ENCODE peak calls at places on chromosomes 2 and 18, in nine cellular contexts. V is effector CD4-positive, alpha-beta T cell; P is stimulated activated CD4-positive, alpha-beta T cell treated with anti-CD3 and anti-CD28 coated beads, TNF-alpha, amount 100 ng/mL, for 48 hours; L is EH; D is GM10248; K is ACHN; Y is D341Med; U is nephron progenitor cell; E is cardiac fibroblast. O is an unnamed sample.
A peak's percentile ranks its signal among the peaks of the same experiment; 100 is the strongest.

GRCh38 chr2:30147196-30147714 is 448 bp downstream of the YPEL5 start:
- DNase-seq in V (no peak), P (no peak), L (no peak), D (peak; percentile 34), K (no peak), Y (peak; percentile 58), U (peak; percentile 58), E (no peak), O (peak; percentile 6)

GRCh38 chr18:5490753-5491240 is 53.0 kb downstream of the EPB41L3 start:
- DNase-seq in V (no peak), P (no peak), L (no peak), D (no peak), K (no peak), Y (no peak), U (no peak), E (no peak), O (no peak)

GRCh38 chr2:119647440-119648169 is 31.4 kb upstream of the TMEM177 start:
- DNase-seq in V (no peak), P (no peak), L (no peak), D (peak; percentile 20), K (no peak), Y (no peak), U (no peak), E (peak; percentile 87), O (no peak)

GRCh38 chr2:27705851-27706622 is 42.3 kb downstream of the SLC4A1AP start:
- DNase-seq in V (no peak), P (no peak), L (peak; percentile 98), D (no peak), K (peak; percentile 86), Y (no peak), U (no peak), E (peak; percentile 99), O (peak; percentile 88)

GRCh38 chr18:54116541-54117257 is 107.8 kb downstream of the MBD2 start:
- DNase-seq in V (no peak), P (no peak), L (no peak), D (no peak), K (no peak), Y (no peak), U (no peak), E (no peak), O (no peak)

GRCh38 chr2:70087703-70088507 is 628 bp downstream of the PCBP1 start:
- DNase-seq in V (no peak), P (peak; percentile 54), L (peak; percentile 70), D (no peak), K (peak; percentile 59), Y (peak; percentile 47), U (peak; percentile 51), E (peak; percentile 63), O (no peak)

GRCh38 chr2:182650704-182651103 is 65.4 kb upstream of the DNAJC10 start:
- DNase-seq in V (no peak), P (no peak), L (peak; percentile 58), D (no peak), K (peak; percentile 63), Y (no peak), U (no peak), E (peak; percentile 80), O (peak; percentile 56)

GRCh38 chr2:229081411-229081810 is 189.7 kb downstream of the PID1 start:
- DNase-seq in V (no peak), P (no peak), L (peak; percentile 15), D (no peak), K (no peak), Y (no peak), U (no peak), E (peak; percentile 22), O (no peak)

GRCh38 chr2:156787517-156787916 is 351.3 kb downstream of the GPD2 start:
- DNase-seq in V (no peak), P (no peak), L (no peak), D (no peak), K (no peak), Y (no peak), U (no peak), E (no peak), O (no peak)

GRCh38 chr2:182593394-182593707 is 122.7 kb upstream of the DNAJC10 start:
- DNase-seq in V (no peak), P (no peak), L (peak; percentile 85), D (no peak), K (peak; percentile 16), Y (peak; percentile 32), U (no peak), E (peak; percentile 71), O (peak; percentile 61)

GRCh38 chr2:74104839-74105238 is 42.9 kb downstream of the BOLA3 start:
- DNase-seq in V (no peak), P (no peak), L (no peak), D (no peak), K (no peak), Y (no peak), U (no peak), E (peak; percentile 20), O (no peak)

GRCh38 chr2:11028407-11028916 is 116.7 kb downstream of the KCNF1 start:
- DNase-seq in V (no peak), P (no peak), L (no peak), D (no peak), K (no peak), Y (no peak), U (no peak), E (no peak), O (no peak)

GRCh38 chr2:219541611-219542180 is 1.9 kb downstream of the CHPF start:
- DNase-seq in V (peak; percentile 79), P (peak; percentile 77), L (peak; percentile 56), D (peak; percentile 89), K (peak; percentile 77), Y (peak; percentile 85), U (peak; percentile 87), E (peak; percentile 69), O (no peak)

GRCh38 chr2:190792956-190793888 is 87.4 kb upstream of the GLS start:
- DNase-seq in V (no peak), P (no peak), L (no peak), D (no peak), K (no peak), Y (no peak), U (no peak), E (no peak), O (no peak)

GRCh38 chr2:188512456-188512855 is 220.8 kb downstream of the GULP1 start:
- DNase-seq in V (no peak), P (no peak), L (peak; percentile 74), D (no peak), K (peak; percentile 79), Y (no peak), U (no peak), E (peak; percentile 80), O (peak; percentile 55)

GRCh38 chr2:71963295-71963694 is 184.4 kb downstream of the CYP26B1 start:
- DNase-seq in V (no peak), P (no peak), L (peak; percentile 47), D (no peak), K (no peak), Y (no peak), U (no peak), E (peak; percentile 16), O (no peak)

GRCh38 chr2:28432362-28432761 is 39.7 kb downstream of the FOSL2 start:
- DNase-seq in V (no peak), P (no peak), L (no peak), D (no peak), K (no peak), Y (no peak), U (no peak), E (no peak), O (no peak)

GRCh38 chr2:99545066-99545465 is 55.2 kb upstream of the REV1 start:
- DNase-seq in V (no peak), P (no peak), L (peak; percentile 47), D (no peak), K (peak; percentile 25), Y (no peak), U (no peak), E (no peak), O (no peak)

GRCh38 chr18:59988098-59988706 is 88.4 kb downstream of the PMAIP1 start:
- DNase-seq in V (peak; percentile 36), P (peak; percentile 13), L (peak; percentile 67), D (peak; percentile 47), K (peak; percentile 44), Y (peak; percentile 53), U (peak; percentile 56), E (peak; percentile 80), O (peak; percentile 19)

GRCh38 chr2:99692785-99693184 is 203.0 kb upstream of the REV1 start:
- DNase-seq in V (no peak), P (no peak), L (no peak), D (no peak), K (no peak), Y (no peak), U (no peak), E (no peak), O (no peak)

GRCh38 chr2:227234432-227234831 is 70.0 kb downstream of the COL4A3 start:
- DNase-seq in V (no peak), P (no peak), L (no peak), D (no peak), K (no peak), Y (no peak), U (no peak), E (no peak), O (no peak)

GRCh38 chr2:205708231-205708631 is 25.9 kb downstream of the NRP2 start:
- DNase-seq in V (no peak), P (no peak), L (peak; percentile 65), D (no peak), K (no peak), Y (no peak), U (no peak), E (peak; percentile 45), O (peak; percentile 84)

GRCh38 chr18:42030586-42031182 is 75.7 kb downstream of the PIK3C3 start:
- DNase-seq in V (no peak), P (no peak), L (peak; percentile 49), D (no peak), K (peak; percentile 47), Y (peak; percentile 82), U (peak; percentile 33), E (peak; percentile 31), O (no peak)

GRCh38 chr2:219298759-219299371 is 10.3 kb downstream of the PTPRN start:
- DNase-seq in V (peak; percentile 84), P (peak; percentile 79), L (peak; percentile 79), D (peak; percentile 94), K (peak; percentile 81), Y (peak; percentile 91), U (peak; percentile 95), E (peak; percentile 84), O (peak; percentile 56)

GRCh38 chr2:709138-709779 is 32.1 kb upstream of the TMEM18 start:
- DNase-seq in V (no peak), P (no peak), L (no peak), D (no peak), K (no peak), Y (no peak), U (no peak), E (no peak), O (no peak)

GRCh38 chr2:101962243-101962809 is 29.4 kb upstream of the IL1R2 start:
- DNase-seq in V (no peak), P (no peak), L (no peak), D (no peak), K (no peak), Y (no peak), U (no peak), E (no peak), O (no peak)

O was measured in stromal cell of bone marrow.